ENCODE peak calls at places on chromosomes 16 and 17, in seven cellular contexts. I is ovary, Q is RCC 7860, H is AG09319, D is NB4, W is globus pallidus, R is coronary artery. F is an unnamed sample.
A peak's percentile ranks its signal among the peaks of the same experiment; 100 is the strongest.

GRCh38 chr17:79272666-79273219 is 198.1 kb downstream of the ENGASE start:
- DNase-seq in I (no peak), Q (peak; percentile 79), H (no peak), D (no peak), W (no peak), R (no peak), F (no peak)

GRCh38 chr16:52471650-52472370 is 75.1 kb downstream of the TOX3 start:
- DNase-seq in I (no peak), Q (no peak), H (no peak), D (no peak), W (no peak), R (no peak), F (no peak)

GRCh38 chr16:71557954-71558582 is 18.8 kb downstream of the TAT start:
- DNase-seq in I (no peak), Q (no peak), H (no peak), D (no peak), W (no peak), R (no peak), F (no peak)

GRCh38 chr17:16040710-16041251 is 41.2 kb downstream of the TTC19 start:
- DNase-seq in I (peak; percentile 61), Q (no peak), H (peak; percentile 35), D (no peak), W (peak; percentile 64), R (no peak), F (no peak)

GRCh38 chr16:74874912-74875311 is 100.3 kb upstream of the FA2H start:
- DNase-seq in I (no peak), Q (no peak), H (no peak), D (no peak), W (no peak), R (no peak), F (no peak)

GRCh38 chr16:86225905-86226371 is 284.4 kb upstream of the FOXF1 start:
- DNase-seq in I (no peak), Q (no peak), H (no peak), D (no peak), W (no peak), R (no peak), F (no peak)

GRCh38 chr16:16974192-16974591 is 496.6 kb downstream of the XYLT1 start:
- DNase-seq in I (no peak), Q (no peak), H (no peak), D (no peak), W (no peak), R (no peak), F (no peak)

GRCh38 chr16:4257646-4258556 is 14.9 kb downstream of the TFAP4 start:
- DNase-seq in I (peak; percentile 72), Q (no peak), H (no peak), D (no peak), W (no peak), R (no peak), F (no peak)

GRCh38 chr16:12305847-12306246 is 329.3 kb downstream of the SNX29 start:
- DNase-seq in I (no peak), Q (no peak), H (no peak), D (no peak), W (no peak), R (no peak), F (no peak)

GRCh38 chr17:16371742-16372141 is 9.1 kb upstream of the UBB start:
- DNase-seq in I (no peak), Q (no peak), H (peak; percentile 59), D (no peak), W (no peak), R (no peak), F (no peak)

GRCh38 chr16:84937196-84937935 is 74.0 kb downstream of the ZDHHC7 start:
- DNase-seq in I (no peak), Q (no peak), H (no peak), D (no peak), W (no peak), R (no peak), F (no peak)

GRCh38 chr16:14510939-14511797 is 118.9 kb downstream of the PARN start:
- DNase-seq in I (no peak), Q (peak; percentile 90), H (no peak), D (no peak), W (no peak), R (no peak), F (no peak)

GRCh38 chr17:3887811-3888210 is 5.0 kb downstream of the CAMKK1 start:
- DNase-seq in I (no peak), Q (peak; percentile 29), H (no peak), D (no peak), W (no peak), R (no peak), F (no peak)

GRCh38 chr16:9123871-9124270 is 32.4 kb downstream of the HAPSTR1 start:
- DNase-seq in I (no peak), Q (peak; percentile 18), H (no peak), D (peak; percentile 89), W (no peak), R (no peak), F (no peak)

GRCh38 chr17:2125013-2125535 is 70.2 kb downstream of the HIC1 start:
- DNase-seq in I (no peak), Q (no peak), H (no peak), D (no peak), W (no peak), R (no peak), F (no peak)

GRCh38 chr17:57569860-57570259 is 175.2 kb downstream of the CCDC182 start:
- DNase-seq in I (no peak), Q (no peak), H (no peak), D (no peak), W (no peak), R (no peak), F (no peak)

GRCh38 chr17:66094727-66095126 is 97.2 kb downstream of the CEP112 start:
- DNase-seq in I (no peak), Q (no peak), H (no peak), D (no peak), W (no peak), R (no peak), F (no peak)

GRCh38 chr17:57001541-57001940 is 23.6 kb downstream of the SCPEP1 start:
- DNase-seq in I (no peak), Q (no peak), H (no peak), D (peak; percentile 16), W (no peak), R (peak; percentile 7), F (no peak)

GRCh38 chr17:67742025-67742424 is 24.3 kb downstream of the NOL11 start:
- DNase-seq in I (no peak), Q (no peak), H (no peak), D (no peak), W (no peak), R (no peak), F (no peak)

GRCh38 chr17:64599187-64599676 is 62.9 kb downstream of the SMURF2 start:
- DNase-seq in I (no peak), Q (no peak), H (no peak), D (peak; percentile 61), W (no peak), R (no peak), F (no peak)

GRCh38 chr16:22296225-22297113 is 740 bp upstream of the POLR3E start:
- DNase-seq in I (no peak), Q (no peak), H (no peak), D (peak; percentile 23), W (peak; percentile 13), R (no peak), F (no peak)

GRCh38 chr16:2857451-2858244 is at the start of gene PRSS22:
- DNase-seq in I (no peak), Q (no peak), H (no peak), D (no peak), W (no peak), R (no peak), F (no peak)

GRCh38 chr17:21303441-21304065 is 19.0 kb downstream of the MAP2K3 start:
- DNase-seq in I (peak; percentile 13), Q (no peak), H (no peak), D (no peak), W (no peak), R (peak; percentile 70), F (no peak)

GRCh38 chr17:64638552-64639198 is 23.4 kb downstream of the SMURF2 start:
- DNase-seq in I (no peak), Q (no peak), H (no peak), D (peak; percentile 37), W (no peak), R (no peak), F (no peak)

GRCh38 chr16:3080024-3080423 is 14.6 kb downstream of the IL32 start:
- DNase-seq in I (no peak), Q (no peak), H (no peak), D (no peak), W (no peak), R (no peak), F (no peak)

GRCh38 chr16:68395806-68396205 is 52.5 kb downstream of the SMPD3 start:
- DNase-seq in I (no peak), Q (no peak), H (no peak), D (no peak), W (no peak), R (no peak), F (no peak)

GRCh38 chr16:48162839-48163410 is 7.1 kb upstream of the ABCC12 start:
- DNase-seq in I (no peak), Q (no peak), H (no peak), D (no peak), W (no peak), R (no peak), F (no peak)

GRCh38 chr17:9668532-9668931 is 23.2 kb downstream of the USP43 start:
- DNase-seq in I (no peak), Q (peak; percentile 88), H (no peak), D (peak; percentile 25), W (no peak), R (no peak), F (no peak)

GRCh38 chr16:87317766-87318121 is 552 bp upstream of the C16orf95 start:
- DNase-seq in I (peak; percentile 78), Q (no peak), H (peak; percentile 27), D (peak; percentile 69), W (peak; percentile 31), R (peak; percentile 81), F (no peak)

GRCh38 chr17:57073626-57074025 is 11.4 kb upstream of the AKAP1 start:
- DNase-seq in I (no peak), Q (no peak), H (no peak), D (no peak), W (no peak), R (no peak), F (no peak)

GRCh38 chr17:41082565-41083136 is 1.3 kb upstream of the KRTAP4-7 start:
- DNase-seq in I (no peak), Q (peak; percentile 53), H (no peak), D (no peak), W (no peak), R (no peak), F (no peak)

GRCh38 chr17:83110755-83111154 is 31.3 kb downstream of the METRNL start:
- DNase-seq in I (no peak), Q (no peak), H (no peak), D (no peak), W (no peak), R (no peak), F (no peak)

GRCh38 chr17:4725646-4726300 is 5.5 kb upstream of the MED11 start:
- DNase-seq in I (no peak), Q (no peak), H (no peak), D (peak; percentile 57), W (no peak), R (no peak), F (no peak)

GRCh38 chr17:40341808-40342574 is 22.5 kb downstream of the GJD3 start:
- DNase-seq in I (peak; percentile 88), Q (no peak), H (no peak), D (no peak), W (no peak), R (peak; percentile 92), F (no peak)

GRCh38 chr16:59688006-59688405 is 953.9 kb upstream of the GOT2 start:
- DNase-seq in I (no peak), Q (no peak), H (no peak), D (no peak), W (no peak), R (no peak), F (no peak)

F was measured in vagina.